ENCODE peak calls at places on chromosomes 7 and 10, in six cellular contexts. F is GM23338, H is GM23248, V is T-helper 17 cell, S is naive B cell, T is bronchial epithelial cell. C is an unnamed sample.

GRCh38 chr10:132899054-132899750 is 43.2 kb downstream of the CFAP46 start:
- DNase-seq in F (no peak), H (no peak), V (no peak), S (no peak), T (no peak), C (no peak)

GRCh38 chr10:22230331-22230833 is 12.6 kb upstream of the EBLN1 start:
- DNase-seq in T (peak), F (peak), V (no peak), S (peak), H (peak), C (no peak)

GRCh38 chr10:47409171-47409865 is 25.2 kb upstream of the ZNF488 start:
- DNase-seq in V (no peak), F (no peak), H (no peak), T (no peak), S (no peak), C (no peak)

GRCh38 chr10:119502214-119502613 is 40.3 kb downstream of the RGS10 start:
- DNase-seq in H (no peak), T (no peak), F (no peak), S (peak), V (peak), C (peak)

GRCh38 chr10:61608255-61609040 is 54.3 kb upstream of the CABCOCO1 start:
- DNase-seq in T (no peak), H (peak), S (no peak), V (no peak), F (no peak), C (no peak)

GRCh38 chr10:29737209-29737565 is 102.4 kb upstream of the SVIL start:
- DNase-seq in V (no peak), T (no peak), F (peak), H (no peak), S (no peak), C (no peak)

GRCh38 chr10:103513383-103514060 is 20.0 kb downstream of the NEURL1 start:
- DNase-seq in F (no peak), S (no peak), H (no peak), T (no peak), V (no peak), C (no peak)

GRCh38 chr10:60114765-60115586 is 208.6 kb upstream of the CCDC6 start:
- DNase-seq in H (peak), V (no peak), F (peak), S (peak), T (peak), C (no peak)

GRCh38 chr7:40885503-40885902 is 750.7 kb downstream of the SUGCT start:
- DNase-seq in S (no peak), T (peak), H (peak), F (no peak), V (no peak), C (no peak)

GRCh38 chr7:154484406-154484805 is 432.2 kb downstream of the DPP6 start:
- DNase-seq in F (no peak), T (no peak), V (no peak), S (no peak), H (no peak), C (no peak)

GRCh38 chr7:97013025-97013424 is 7.7 kb downstream of the DLX6 start:
- DNase-seq in F (peak), S (no peak), T (no peak), V (no peak), H (no peak), C (no peak)

GRCh38 chr7:920351-921070 is 34.0 kb downstream of the ADAP1 start:
- DNase-seq in H (no peak), F (no peak), T (no peak), V (no peak), S (no peak), C (peak)

GRCh38 chr7:102103027-102103372 is 183.7 kb upstream of the SH2B2 start:
- DNase-seq in F (no peak), S (no peak), T (no peak), H (no peak), V (no peak), C (no peak)

GRCh38 chr7:131244259-131244852 is 83.3 kb upstream of the MKLN1 start:
- DNase-seq in H (peak), S (no peak), F (peak), V (no peak), T (peak), C (no peak)

GRCh38 chr7:134374291-134374690 is 57.6 kb upstream of the SLC35B4 start:
- DNase-seq in T (no peak), H (no peak), V (no peak), F (no peak), S (no peak), C (no peak)

GRCh38 chr10:28939352-28940157 is 262.2 kb downstream of the BAMBI start:
- DNase-seq in V (no peak), F (peak), H (peak), T (peak), S (no peak), C (no peak)

GRCh38 chr7:143018931-143019330 is 8.0 kb downstream of the OR9A2 start:
- DNase-seq in V (no peak), T (no peak), S (no peak), H (peak), F (no peak), C (no peak)

GRCh38 chr7:116953727-116954442 is 584 bp downstream of the ST7 start:
- DNase-seq in T (peak), H (peak), F (peak), S (peak), V (peak), C (peak)

GRCh38 chr10:132299381-132300336 is 8.1 kb downstream of the STK32C start:
- DNase-seq in H (no peak), V (no peak), T (no peak), F (no peak), S (no peak), C (no peak)

GRCh38 chr7:2722591-2722990 is 34.6 kb downstream of the AMZ1 start:
- DNase-seq in F (no peak), V (no peak), H (no peak), S (no peak), T (no peak), C (no peak)

GRCh38 chr10:129471447-129471846 is 4.4 kb downstream of the MGMT start:
- DNase-seq in V (no peak), S (no peak), F (no peak), T (no peak), H (no peak), C (no peak)

GRCh38 chr7:148898845-148899474 is 14.9 kb upstream of the EZH2 start:
- DNase-seq in V (no peak), F (peak), H (no peak), T (no peak), S (no peak), C (no peak)

GRCh38 chr10:78165617-78166016 is 132.0 kb downstream of the RPS24 start:
- DNase-seq in F (peak), S (no peak), V (no peak), T (no peak), H (no peak), C (no peak)

GRCh38 chr10:62063795-62064472 is 162.4 kb downstream of the ARID5B start:
- DNase-seq in T (no peak), H (peak), F (no peak), V (no peak), S (no peak), C (no peak)

GRCh38 chr7:107609861-107610260 is 29.8 kb downstream of the BCAP29 start:
- DNase-seq in V (no peak), H (no peak), S (no peak), T (no peak), F (no peak), C (no peak)

GRCh38 chr7:40827217-40828085 is 692.6 kb downstream of the SUGCT start:
- DNase-seq in H (peak), S (no peak), V (no peak), F (peak), T (peak), C (no peak)

C was measured in natural killer cell.